ENCODE peak calls at places on chromosomes 6 and 20, in five cellular contexts. Y, K, N, U and V are unnamed samples.
A peak's percentile ranks its signal among the peaks of the same experiment; 100 is the strongest.

GRCh38 chr6:112296122-112296521 is 41.8 kb upstream of the LAMA4 start:
- DNase-seq in Y (peak; percentile 32), K (no peak), N (no peak), U (peak; percentile 18), V (no peak)

GRCh38 chr6:118618676-118619377 is 32.6 kb downstream of the CEP85L start:
- DNase-seq in Y (peak; percentile 43), K (peak; percentile 23), N (peak; percentile 80), U (peak; percentile 45), V (peak; percentile 60)

GRCh38 chr20:20364016-20364746 is 3.7 kb upstream of the INSM1 start:
- DNase-seq in Y (no peak), K (no peak), N (peak; percentile 65), U (no peak), V (no peak)

GRCh38 chr20:23120261-23120660 is 34.1 kb upstream of the CD93 start:
- DNase-seq in Y (no peak), K (no peak), N (peak; percentile 38), U (no peak), V (no peak)

GRCh38 chr6:46605091-46605797 is 47.4 kb downstream of the CYP39A1 start:
- DNase-seq in Y (no peak), K (no peak), N (no peak), U (no peak), V (no peak)

GRCh38 chr6:136608991-136609390 is 58.8 kb upstream of the MAP7 start:
- DNase-seq in Y (no peak), K (no peak), N (no peak), U (no peak), V (no peak)

GRCh38 chr20:16624106-16624505 is 50.9 kb upstream of the KIF16B start:
- DNase-seq in Y (peak; percentile 46), K (no peak), N (no peak), U (no peak), V (no peak)

GRCh38 chr6:26156850-26157149 is 69.6 kb downstream of the HFE start:
- DNase-seq in Y (no peak), K (peak; percentile 58), N (no peak), U (no peak), V (no peak)

GRCh38 chr20:41023549-41023948 is 5.1 kb upstream of the TOP1 start:
- DNase-seq in Y (no peak), K (no peak), N (no peak), U (no peak), V (no peak)

GRCh38 chr6:8389034-8389818 is 46.1 kb downstream of the SLC35B3 start:
- DNase-seq in Y (no peak), K (no peak), N (no peak), U (no peak), V (peak; percentile 24)

GRCh38 chr20:36573798-36574277 is 441 bp downstream of the TGIF2 start:
- DNase-seq in Y (peak; percentile 48), K (peak; percentile 14), N (peak; percentile 91), U (peak; percentile 41), V (peak; percentile 36)

GRCh38 chr6:66161546-66162108 is 454.6 kb upstream of the EYS start:
- DNase-seq in Y (no peak), K (no peak), N (no peak), U (no peak), V (no peak)
- H3K9me3 ChIP-seq in Y (peaks cover 89% of the 10 kb centered on the region), K (no peaks in the 10 kb centered on the region), N (peaks cover 67% of the 10 kb centered on the region), U (no peaks in the 10 kb centered on the region), V (peaks cover 5% of the 10 kb centered on the region)

GRCh38 chr20:38126146-38126912 is 38.7 kb downstream of the TGM2 start:
- DNase-seq in Y (no peak), K (no peak), N (peak; percentile 56), U (no peak), V (no peak)
- H3K27ac ChIP-seq in Y (no peak overlapping the region), K (peak overlapping the region; percentile 43), N (peak overlapping the region; percentile 60), U (peak overlapping the region; percentile 39), V (peak overlapping the region; percentile 60)

GRCh38 chr20:38161412-38161774 is 3.7 kb downstream of the TGM2 start:
- DNase-seq in Y (no peak), K (no peak), N (peak; percentile 52), U (no peak), V (no peak)
- H3K9me3 ChIP-seq in Y (no peaks in the 10 kb centered on the region), K (no peaks in the 10 kb centered on the region), N (no peaks in the 10 kb centered on the region), U (no peaks in the 10 kb centered on the region), V (no peaks in the 10 kb centered on the region)

DNA sequence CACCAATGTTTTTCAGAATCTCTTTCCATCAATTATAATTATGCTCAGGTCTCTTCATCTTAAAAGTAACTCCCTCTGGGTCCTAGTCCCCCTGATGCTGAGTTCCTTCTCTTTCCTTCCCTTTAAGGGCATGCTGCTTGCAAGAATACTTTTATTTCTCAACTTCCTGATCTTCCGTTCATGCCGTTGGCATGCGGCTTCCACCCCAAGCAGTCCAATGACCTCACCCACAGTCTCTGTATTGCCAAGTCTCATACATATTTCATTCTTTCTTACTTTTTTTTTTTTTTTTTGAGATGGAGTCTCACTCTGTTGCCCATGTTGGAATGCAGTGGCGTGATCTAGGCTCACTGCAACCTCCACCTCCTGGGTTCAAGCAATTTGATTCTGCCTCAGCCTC is 83.5 kb downstream of the NDUFAF5 start:
- DNase-seq in Y (no peak), K (no peak), N (no peak), U (no peak), V (no peak)
- H3K27ac ChIP-seq in Y (no peak overlapping the region), K (no peak overlapping the region), N (peak overlapping the region; percentile 54), U (no peak overlapping the region), V (no peak overlapping the region)

GRCh38 chr6:13671742-13672141 is 39.9 kb downstream of the RANBP9 start:
- DNase-seq in Y (no peak), K (no peak), N (no peak), U (no peak), V (no peak)

GRCh38 chr6:13674533-13675190 is 37.0 kb downstream of the RANBP9 start:
- DNase-seq in Y (no peak), K (no peak), N (no peak), U (no peak), V (no peak)

GRCh38 chr6:13672904-13673303 is 38.7 kb downstream of the RANBP9 start:
- DNase-seq in Y (no peak), K (no peak), N (no peak), U (no peak), V (no peak)

GRCh38 chr6:13673825-13674444 is 37.7 kb downstream of the RANBP9 start:
- DNase-seq in Y (no peak), K (no peak), N (no peak), U (no peak), V (no peak)

GRCh38 chr6:13673368-13673767 is 38.3 kb downstream of the RANBP9 start:
- DNase-seq in Y (no peak), K (no peak), N (no peak), U (no peak), V (no peak)
- H3K9me3 ChIP-seq in Y (peaks cover 9% of the 10 kb centered on the region), K (no peaks in the 10 kb centered on the region), N (peaks cover 32% of the 10 kb centered on the region), U (no peaks in the 10 kb centered on the region), V (no peaks in the 10 kb centered on the region)

GRCh38 chr6:161228911-161229591 is 44.8 kb downstream of the AGPAT4 start:
- DNase-seq in Y (no peak), K (no peak), N (no peak), U (no peak), V (no peak)
- H3K27ac ChIP-seq in Y (no peak overlapping the region), K (peak overlapping the region; percentile 60), N (peak overlapping the region; percentile 26), U (no peak overlapping the region), V (peak overlapping the region; percentile 55)

DNA sequence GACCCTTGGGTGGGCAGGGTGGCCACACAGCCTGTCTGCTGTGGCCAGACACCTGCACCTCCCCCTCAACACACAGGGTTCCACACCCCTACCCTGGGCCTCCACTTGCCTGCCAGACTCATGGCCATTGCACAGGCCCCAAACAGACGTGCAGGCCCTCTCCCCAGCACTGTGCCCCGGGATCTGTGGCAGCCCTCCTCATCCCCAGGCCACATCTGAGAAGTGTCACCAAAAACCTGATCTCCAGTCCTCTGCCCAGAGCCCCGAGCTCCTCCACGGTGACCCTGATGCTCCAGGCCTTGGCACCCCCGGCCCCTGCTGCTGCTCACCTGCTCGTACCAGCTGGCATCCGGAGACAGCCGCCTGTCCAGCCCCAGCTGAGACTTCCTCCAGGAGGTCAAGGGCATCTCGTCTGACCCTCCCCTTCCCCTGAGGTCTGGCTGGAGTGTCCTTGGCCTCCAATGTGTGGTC is 160.1 kb downstream of the DLL1 start:
- DNase-seq in Y (no peak), K (no peak), N (peak; percentile 75), U (no peak), V (no peak)
- H3K9me3 ChIP-seq in Y (no peaks in the 10 kb centered on the region), K (no peaks in the 10 kb centered on the region), N (no peaks in the 10 kb centered on the region), U (no peaks in the 10 kb centered on the region), V (no peaks in the 10 kb centered on the region)

DNA sequence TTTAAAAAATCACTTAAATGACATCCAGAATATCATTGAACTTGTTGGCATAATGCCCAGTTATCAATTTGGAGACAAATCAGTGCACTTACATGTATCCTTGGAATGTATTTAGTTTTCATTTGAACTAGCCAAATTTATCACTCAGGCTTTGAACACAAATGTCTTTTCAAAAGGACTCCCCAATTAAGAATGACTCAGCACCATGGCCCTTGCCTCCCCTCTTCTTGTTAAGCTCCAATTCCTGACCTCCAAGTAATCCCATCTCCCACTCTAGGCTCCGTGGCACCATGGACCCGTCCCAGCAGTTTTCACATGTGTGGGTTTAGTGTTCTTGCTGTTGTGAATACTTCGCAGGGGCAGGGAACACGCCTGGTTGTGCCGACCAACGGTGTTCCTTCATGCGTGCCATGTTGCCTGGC is 2.7 kb downstream of the AKAP12 start:
- DNase-seq in Y (no peak), K (no peak), N (no peak), U (peak; percentile 88), V (no peak)
- H3K27ac ChIP-seq in Y (no peak overlapping the region), K (no peak overlapping the region), N (peak overlapping the region; percentile 86), U (peak overlapping the region; percentile 42), V (no peak overlapping the region)